ENCODE peak calls at places on chromosome 5, in six cellular contexts. Y is AG08395, Q is endodermal cell, N is left kidney, A is HTR-8/SVneo, Z is mammary epithelial cell. S is an unnamed sample.

GRCh38 chr5:170357853-170358497 is 31.2 kb downstream of the KCNMB1 start:
- DNase-seq in Y (no peak), Z (no peak), Q (no peak), A (no peak), N (peak), S (no peak)

GRCh38 chr5:4674176-4674575 is 466.0 kb upstream of the ADAMTS16 start:
- DNase-seq in Q (no peak), A (no peak), Z (no peak), Y (no peak), N (peak), S (no peak)

GRCh38 chr5:763397-763796 is 21.1 kb downstream of the ZDHHC11B start:
- DNase-seq in Q (no peak), A (no peak), Z (no peak), Y (no peak), N (no peak), S (no peak)

GRCh38 chr5:111627862-111628261 is 115.5 kb upstream of the STARD4 start:
- DNase-seq in A (no peak), Q (no peak), Z (no peak), Y (no peak), N (no peak), S (no peak)

GRCh38 chr5:21680196-21680595 is 1172.9 kb downstream of the CDH12 start:
- DNase-seq in N (no peak), Y (peak), Q (no peak), Z (peak), A (peak), S (peak)

GRCh38 chr5:136457390-136458094 is 92.2 kb upstream of the TRPC7 start:
- DNase-seq in N (no peak), Y (no peak), Q (no peak), Z (no peak), A (no peak), S (no peak)

GRCh38 chr5:125484272-125485002 is 738.0 kb upstream of the ZNF608 start:
- DNase-seq in N (peak), Y (peak), A (peak), Q (no peak), Z (peak), S (peak)

GRCh38 chr5:150321211-150321610 is 18.5 kb upstream of the ARSI start:
- DNase-seq in N (no peak), Y (no peak), Z (no peak), A (no peak), Q (no peak), S (no peak)

GRCh38 chr5:146027746-146028145 is 77.6 kb downstream of the PLAC8L1 start:
- DNase-seq in Y (no peak), A (no peak), Z (peak), N (peak), Q (no peak), S (peak)

GRCh38 chr5:1387059-1387755 is 42.3 kb upstream of the CLPTM1L start:
- DNase-seq in A (no peak), Y (no peak), Z (no peak), N (peak), Q (no peak), S (no peak)

GRCh38 chr5:100517301-100517974 is 17.7 kb upstream of the FAM174A start:
- DNase-seq in A (no peak), Z (peak), N (no peak), Y (no peak), Q (peak), S (peak)

GRCh38 chr5:141359790-141360426 is at the start of gene PCDHGB2:
- DNase-seq in Y (peak), Q (peak), A (no peak), Z (no peak), N (peak), S (peak)

GRCh38 chr5:103262422-103262871 is 3.9 kb downstream of the MACIR start:
- DNase-seq in A (no peak), Q (no peak), N (no peak), Y (peak), Z (no peak), S (no peak)

GRCh38 chr5:36938129-36938528 is 61.6 kb downstream of the NIPBL start:
- DNase-seq in A (no peak), N (no peak), Z (no peak), Y (no peak), Q (no peak), S (no peak)

GRCh38 chr5:33816791-33817190 is 75.0 kb downstream of the ADAMTS12 start:
- DNase-seq in Q (no peak), A (no peak), Z (no peak), N (peak), Y (no peak), S (no peak)

GRCh38 chr5:58145397-58145796 is 314.5 kb downstream of the PLK2 start:
- DNase-seq in Y (no peak), Q (no peak), A (no peak), N (no peak), Z (no peak), S (no peak)

S was measured in RWPE1.